ENCODE peak calls at places on chromosomes 4 and X, in six cellular contexts. L, C, P, X, K and V are unnamed samples.

GRCh38 chrX:136867096-136867491 is 13.4 kb downstream of the RBMX start:
- DNase-seq in X (no peak), K (no peak), C (peak; percentile 16), P (no peak), L (no peak), V (no peak)

GRCh38 chr4:53313510-53313909 is 52.4 kb downstream of the SCFD2 start:
- DNase-seq in K (peak; percentile 19), L (peak; percentile 69), X (peak; percentile 24), P (peak; percentile 28), C (no peak), V (no peak)

GRCh38 chr4:141388483-141388882 is 167.8 kb downstream of the ZNF330 start:
- DNase-seq in K (no peak), X (no peak), C (peak; percentile 80), P (no peak), L (no peak), V (no peak)

GRCh38 chr4:1471443-1472147 is 65.4 kb upstream of the NKX1-1 start:
- DNase-seq in P (no peak), K (peak; percentile 37), C (peak; percentile 19), L (no peak), X (no peak), V (no peak)

GRCh38 chrX:48696301-48697181 is at the start of gene SUV39H1:
- DNase-seq in C (peak; percentile 95), K (peak; percentile 93), P (peak; percentile 92), X (peak; percentile 75), L (peak; percentile 94), V (peak; percentile 85)

GRCh38 chr4:137558951-137559350 is 26.7 kb upstream of the PCDH18 start:
- DNase-seq in C (peak; percentile 75), L (peak; percentile 25), X (no peak), K (no peak), P (no peak), V (no peak)

GRCh38 chr4:185634066-185634652 is 98.9 kb upstream of the PDLIM3 start:
- DNase-seq in C (no peak), K (peak; percentile 38), L (peak; percentile 16), P (peak; percentile 21), X (no peak), V (no peak)

GRCh38 chr4:188002346-188002745 is 6.8 kb downstream of the ZFP42 start:
- DNase-seq in K (no peak), P (no peak), L (no peak), C (no peak), X (no peak), V (no peak)

GRCh38 chr4:27791640-27792039 is 931.0 kb downstream of the STIM2 start:
- DNase-seq in K (no peak), L (no peak), P (no peak), X (no peak), C (peak; percentile 4), V (no peak)

GRCh38 chr4:8328866-8329559 is 59.5 kb downstream of the HTRA3 start:
- DNase-seq in X (no peak), L (no peak), P (no peak), K (no peak), C (no peak), V (no peak)

GRCh38 chrX:52995974-52996304 is 37.6 kb upstream of the FAM156A start:
- DNase-seq in X (no peak), P (no peak), L (no peak), C (no peak), K (no peak), V (no peak)

GRCh38 chr4:109429545-109429944 is 4.1 kb upstream of the SEC24B start:
- DNase-seq in C (peak; percentile 81), P (no peak), K (no peak), X (no peak), L (no peak), V (no peak)

GRCh38 chr4:2484169-2484568 is 15.3 kb downstream of the RNF4 start:
- DNase-seq in P (no peak), K (no peak), L (no peak), C (no peak), X (no peak), V (no peak)
- H3K9ac ChIP-seq in P (no peak overlapping the region), K (no peak overlapping the region), L (no peak overlapping the region), C (no peak overlapping the region), X (no peak overlapping the region), V (no peak overlapping the region)

GRCh38 chr4:3464911-3465697 is 2.0 kb downstream of the DOK7 start:
- DNase-seq in X (no peak), C (no peak), K (no peak), P (no peak), L (no peak), V (no peak)

GRCh38 chr4:3468154-3468553 is 5.0 kb downstream of the DOK7 start:
- DNase-seq in X (no peak), P (no peak), L (peak; percentile 1), C (no peak), K (no peak), V (no peak)

GRCh38 chr4:3467601-3468031 is 4.5 kb downstream of the DOK7 start:
- DNase-seq in K (no peak), L (peak; percentile 6), X (no peak), P (no peak), C (no peak), V (no peak)

GRCh38 chr4:3465698-3466671 is 2.9 kb downstream of the DOK7 start:
- DNase-seq in P (peak; percentile 14), K (no peak), C (peak; percentile 34), X (no peak), L (peak; percentile 76), V (no peak)

GRCh38 chr4:3466691-3467600 is 3.8 kb downstream of the DOK7 start:
- DNase-seq in P (no peak), X (no peak), K (no peak), C (no peak), L (peak; percentile 2), V (no peak)
- H3K36me3 ChIP-seq in P (no peaks in the 10 kb centered on the region), X (no peaks in the 10 kb centered on the region), K (no peaks in the 10 kb centered on the region), C (no peaks in the 10 kb centered on the region), L (no peaks in the 10 kb centered on the region), V (no peaks in the 10 kb centered on the region)

GRCh38 chrX:13066391-13066790 is 22.0 kb upstream of the FAM9C start:
- DNase-seq in K (no peak), L (no peak), P (no peak), X (no peak), C (no peak), V (no peak)

GRCh38 chrX:13068651-13069050 is 24.2 kb upstream of the FAM9C start:
- DNase-seq in L (no peak), K (no peak), P (no peak), C (no peak), X (no peak), V (no peak)

GRCh38 chrX:13067842-13068241 is 23.4 kb upstream of the FAM9C start:
- DNase-seq in K (no peak), P (no peak), X (no peak), L (no peak), C (no peak), V (no peak)

GRCh38 chrX:13059676-13060499 is 15.5 kb upstream of the FAM9C start:
- DNase-seq in P (peak; percentile 89), L (no peak), C (peak; percentile 37), X (no peak), K (no peak), V (no peak)

DNA sequence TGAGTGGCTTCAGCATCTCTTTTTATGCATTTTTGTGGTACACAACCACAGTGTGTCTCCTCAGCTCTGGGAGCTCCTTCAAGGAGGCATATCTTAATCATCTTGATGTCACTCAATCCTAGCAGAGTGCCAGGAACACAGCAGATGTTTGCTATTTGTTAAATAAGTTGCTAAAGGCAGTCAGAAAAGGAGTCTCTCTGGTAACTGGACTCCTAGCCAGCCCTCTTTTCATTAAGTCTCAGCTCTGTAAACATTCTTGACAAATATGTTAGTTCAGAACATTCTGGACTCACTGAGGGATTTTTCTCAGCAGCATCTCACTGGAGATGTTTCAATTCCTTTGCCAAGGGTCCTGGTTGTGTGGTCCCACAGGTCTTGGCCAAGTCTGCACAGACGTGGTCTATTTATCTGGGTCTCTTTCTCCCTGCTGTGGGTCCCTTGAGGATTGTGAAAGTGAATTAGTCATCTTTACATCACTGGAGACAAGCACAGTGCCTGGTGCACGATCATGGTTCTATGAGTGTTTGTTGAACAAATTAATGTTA is 20.3 kb upstream of the FAM9C start:
- DNase-seq in K (no peak), L (no peak), P (no peak), C (peak; percentile 66), X (no peak), V (no peak)
- H3K9me3 ChIP-seq in K (no peaks in the 10 kb centered on the region), L (peaks cover 5% of the 10 kb centered on the region), P (peaks cover 8% of the 10 kb centered on the region), C (no peaks in the 10 kb centered on the region), X (no peaks in the 10 kb centered on the region), V (no peaks in the 10 kb centered on the region)

GRCh38 chr4:6198278-6198677 is 2.1 kb downstream of the JAKMIP1 start:
- DNase-seq in P (no peak), C (no peak), L (no peak), K (no peak), X (no peak), V (no peak)

GRCh38 chr4:6200011-6200921 is at the start of gene JAKMIP1:
- DNase-seq in P (peak; percentile 84), C (peak; percentile 43), L (peak; percentile 91), X (peak; percentile 85), K (peak; percentile 99), V (peak; percentile 83)

GRCh38 chr4:6197433-6198174 is 2.7 kb downstream of the JAKMIP1 start:
- DNase-seq in P (no peak), K (no peak), L (no peak), C (no peak), X (no peak), V (no peak)

GRCh38 chr4:6199344-6199921 is 916 bp downstream of the JAKMIP1 start:
- DNase-seq in L (peak; percentile 65), X (no peak), C (no peak), K (peak; percentile 74), P (no peak), V (no peak)

DNA sequence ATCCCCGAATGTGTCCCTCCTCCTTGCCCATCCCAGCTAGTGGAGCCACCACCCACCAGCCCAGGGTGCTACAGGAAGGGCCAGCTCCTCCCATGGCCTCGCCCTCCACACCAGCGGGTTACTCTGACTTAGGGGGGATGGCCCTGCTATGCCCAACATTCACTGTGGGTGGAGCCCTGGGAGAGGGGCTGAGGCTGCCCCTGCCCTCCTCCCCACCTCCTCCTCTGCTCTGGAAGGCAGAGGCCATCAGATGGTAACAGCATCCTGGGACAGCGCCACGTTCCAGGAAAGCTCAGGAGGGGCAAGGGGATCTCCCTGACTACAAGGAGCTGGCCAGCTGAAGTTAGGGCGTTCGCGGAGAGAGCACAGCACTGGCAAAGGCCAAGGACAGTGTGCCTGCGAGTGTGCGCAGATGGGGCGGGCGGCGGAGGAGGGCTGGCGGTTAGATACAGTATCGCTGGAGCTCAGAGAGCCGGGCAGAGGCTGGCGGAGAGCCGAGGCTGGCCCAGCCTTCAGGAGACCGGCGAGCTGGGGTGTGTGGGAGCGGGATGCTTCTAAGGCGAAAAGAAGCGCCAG is 1.5 kb downstream of the JAKMIP1 start:
- DNase-seq in X (peak; percentile 37), L (peak; percentile 77), C (no peak), K (peak; percentile 89), P (no peak), V (no peak)
- H3K9ac ChIP-seq in X (peak overlapping the region; percentile 84), L (no peak overlapping the region), C (no peak overlapping the region), K (no peak overlapping the region), P (no peak overlapping the region), V (no peak overlapping the region)

GRCh38 chrX:154348646-154349358 is 25.6 kb downstream of the FLNA start:
- DNase-seq in X (no peak), K (no peak), C (no peak), P (no peak), L (peak; percentile 64), V (no peak)

GRCh38 chrX:154349359-154349935 is 25.0 kb downstream of the FLNA start:
- DNase-seq in C (peak; percentile 1), P (no peak), L (no peak), X (no peak), K (no peak), V (no peak)

GRCh38 chrX:154350429-154351182 is 23.8 kb downstream of the FLNA start:
- DNase-seq in X (no peak), P (no peak), C (peak; percentile 25), L (no peak), K (no peak), V (no peak)

GRCh38 chrX:154351183-154352011 is 23.0 kb downstream of the FLNA start:
- DNase-seq in C (no peak), X (no peak), L (no peak), P (no peak), K (no peak), V (no peak)

GRCh38 chrX:154349979-154350378 is 24.5 kb downstream of the FLNA start:
- DNase-seq in K (no peak), X (no peak), L (no peak), P (no peak), C (peak; percentile 0), V (no peak)
- H3K36me3 ChIP-seq in K (peaks cover 6% of the 10 kb centered on the region), X (peaks cover 68% of the 10 kb centered on the region), L (no peaks in the 10 kb centered on the region), P (peaks cover 69% of the 10 kb centered on the region), C (peaks cover 16% of the 10 kb centered on the region), V (no peaks in the 10 kb centered on the region)